ENCODE peak calls at places on chromosome 16, in six cellular contexts. I is CD8-positive, alpha-beta memory T cell; E is fibroblast of pulmonary artery; L is pancreas; T is psoas muscle; A is hepatic stellate cell. F is an unnamed sample.

GRCh38 chr16:70437582-70438324 is 1.1 kb downstream of the ST3GAL2 start:
- DNase-seq in I (no peak), E (peak), L (no peak), T (no peak), A (peak), F (no peak)

GRCh38 chr16:30700491-30700890 is 1.5 kb downstream of the SRCAP start:
- DNase-seq in I (no peak), E (peak), L (no peak), T (no peak), A (no peak), F (no peak)

GRCh38 chr16:6132121-6132520 is 1034.5 kb upstream of the EEF2KMT start:
- DNase-seq in I (no peak), E (no peak), L (no peak), T (no peak), A (no peak), F (no peak)

GRCh38 chr16:1152651-1153259 is at the start of gene CACNA1H:
- DNase-seq in I (peak), E (no peak), L (no peak), T (no peak), A (peak), F (peak)

GRCh38 chr16:80896778-80897177 is 92.4 kb upstream of the CDYL2 start:
- DNase-seq in I (no peak), E (no peak), L (no peak), T (no peak), A (no peak), F (no peak)

GRCh38 chr16:8115814-8116213 is 474.5 kb downstream of the TMEM114 start:
- DNase-seq in I (no peak), E (no peak), L (no peak), T (no peak), A (no peak), F (no peak)

GRCh38 chr16:66476328-66477027 is 49.4 kb downstream of the BEAN1 start:
- DNase-seq in I (no peak), E (no peak), L (no peak), T (no peak), A (no peak), F (no peak)

GRCh38 chr16:68732068-68732680 is 4.9 kb upstream of the CDH1 start:
- DNase-seq in I (no peak), E (no peak), L (peak), T (no peak), A (no peak), F (peak)

GRCh38 chr16:78542419-78542818 is 443.0 kb downstream of the WWOX start:
- DNase-seq in I (no peak), E (no peak), L (no peak), T (no peak), A (no peak), F (no peak)

GRCh38 chr16:70568601-70569217 is 45.1 kb downstream of the SF3B3 start:
- DNase-seq in I (no peak), E (no peak), L (no peak), T (no peak), A (no peak), F (no peak)

GRCh38 chr16:81623365-81624102 is 155.6 kb upstream of the PLCG2 start:
- DNase-seq in I (peak), E (peak), L (no peak), T (no peak), A (peak), F (peak)

GRCh38 chr16:89446136-89446974 is 44.0 kb downstream of the ANKRD11 start:
- DNase-seq in I (no peak), E (no peak), L (no peak), T (no peak), A (no peak), F (no peak)

GRCh38 chr16:8929086-8929748 is 34.5 kb downstream of the USP7 start:
- DNase-seq in I (no peak), E (no peak), L (no peak), T (no peak), A (no peak), F (no peak)

GRCh38 chr16:10100829-10101228 is 81.4 kb downstream of the GRIN2A start:
- DNase-seq in I (no peak), E (no peak), L (no peak), T (no peak), A (no peak), F (no peak)

GRCh38 chr16:88382491-88383400 is at the start of gene ZNF469:
- DNase-seq in I (no peak), E (peak), L (no peak), T (peak), A (peak), F (peak)

GRCh38 chr16:81696136-81696958 is 82.7 kb upstream of the PLCG2 start:
- DNase-seq in I (no peak), E (no peak), L (no peak), T (no peak), A (no peak), F (no peak)

GRCh38 chr16:83701494-83701893 is 106.3 kb upstream of the HSBP1 start:
- DNase-seq in I (no peak), E (peak), L (peak), T (no peak), A (peak), F (peak)

GRCh38 chr16:23847938-23848337 is 12.2 kb downstream of the PRKCB start:
- DNase-seq in I (peak), E (no peak), L (no peak), T (no peak), A (no peak), F (no peak)

GRCh38 chr16:84836234-84836647 is 16.5 kb downstream of the CRISPLD2 start:
- DNase-seq in I (no peak), E (peak), L (no peak), T (peak), A (peak), F (peak)

GRCh38 chr16:87602821-87603683 is 744 bp downstream of the JPH3 start:
- DNase-seq in I (no peak), E (no peak), L (no peak), T (no peak), A (no peak), F (peak)

GRCh38 chr16:82609140-82609539 is 17.6 kb upstream of the CDH13 start:
- DNase-seq in I (no peak), E (no peak), L (no peak), T (peak), A (no peak), F (no peak)

GRCh38 chr16:74462361-74462760 is 41.1 kb upstream of the CLEC18B start:
- DNase-seq in I (no peak), E (no peak), L (no peak), T (no peak), A (no peak), F (no peak)

GRCh38 chr16:66903544-66904427 is 14.9 kb downstream of the CDH16 start:
- DNase-seq in I (no peak), E (no peak), L (no peak), T (peak), A (no peak), F (no peak)

GRCh38 chr16:89373355-89374110 is 116.8 kb downstream of the ANKRD11 start:
- DNase-seq in I (no peak), E (peak), L (no peak), T (peak), A (peak), F (no peak)

GRCh38 chr16:71367243-71367976 is 8.9 kb downstream of the CALB2 start:
- DNase-seq in I (no peak), E (peak), L (no peak), T (peak), A (peak), F (peak)

F was measured in HTR-8/SVneo.